ENCODE peak calls at places on chromosomes 12 and 14, in nine cellular contexts. J, K, U, V, I, R, Y, T and H are unnamed samples.
A peak's percentile ranks its signal among the peaks of the same experiment; 100 is the strongest.

GRCh38 chr12:54719691-54720090 is 71.5 kb upstream of the DCD start:
- DNase-seq in J (no peak), K (no peak), U (no peak), V (no peak), I (no peak), R (no peak), Y (no peak), T (no peak), H (no peak)

GRCh38 chr12:115473257-115473956 is 789.4 kb upstream of the TBX3 start:
- DNase-seq in J (no peak), K (no peak), U (no peak), V (no peak), I (no peak), R (no peak), Y (no peak), T (no peak), H (no peak)

GRCh38 chr12:88418856-88419497 is 161.3 kb downstream of the KITLG start:
- DNase-seq in J (no peak), K (no peak), U (no peak), V (no peak), I (no peak), R (no peak), Y (no peak), T (no peak), H (no peak)

GRCh38 chr12:123115409-123116111 is 35.3 kb downstream of the PITPNM2 start:
- DNase-seq in J (no peak), K (no peak), U (no peak), V (no peak), I (no peak), R (no peak), Y (no peak), T (no peak), H (no peak)

GRCh38 chr12:67693895-67694294 is 45.4 kb downstream of the DYRK2 start:
- DNase-seq in J (no peak), K (no peak), U (no peak), V (no peak), I (no peak), R (no peak), Y (no peak), T (no peak), H (no peak)

GRCh38 chr12:57461326-57461903 is 1.8 kb downstream of the GLI1 start:
- DNase-seq in J (no peak), K (peak; percentile 42), U (no peak), V (peak; percentile 72), I (no peak), R (no peak), Y (peak; percentile 38), T (peak; percentile 63), H (peak; percentile 77)

GRCh38 chr12:57133013-57133569 is 4.8 kb downstream of the LRP1 start:
- DNase-seq in J (no peak), K (no peak), U (no peak), V (no peak), I (no peak), R (no peak), Y (no peak), T (no peak), H (no peak)

GRCh38 chr12:40668095-40668494 is 24.1 kb upstream of the CNTN1 start:
- DNase-seq in J (no peak), K (no peak), U (no peak), V (no peak), I (no peak), R (no peak), Y (no peak), T (no peak), H (peak; percentile 48)

GRCh38 chr14:104148433-104149277 is 10.3 kb downstream of the KIF26A start:
- DNase-seq in J (no peak), K (no peak), U (no peak), V (no peak), I (no peak), R (no peak), Y (no peak), T (no peak), H (no peak)

GRCh38 chr12:93451423-93452158 is 9.8 kb upstream of the UBE2N start:
- DNase-seq in J (no peak), K (no peak), U (no peak), V (no peak), I (no peak), R (no peak), Y (no peak), T (no peak), H (no peak)

GRCh38 chr14:77125275-77126073 is 16.1 kb downstream of the ZDHHC22 start:
- DNase-seq in J (no peak), K (no peak), U (no peak), V (no peak), I (no peak), R (no peak), Y (no peak), T (no peak), H (no peak)

GRCh38 chr14:96077983-96078686 is 39.0 kb downstream of the C14orf132 start:
- DNase-seq in J (no peak), K (no peak), U (no peak), V (no peak), I (no peak), R (no peak), Y (no peak), T (no peak), H (no peak)

GRCh38 chr12:78555802-78556201 is 308.8 kb upstream of the SYT1 start:
- DNase-seq in J (no peak), K (no peak), U (no peak), V (no peak), I (no peak), R (no peak), Y (no peak), T (no peak), H (no peak)

GRCh38 chr12:104653730-104654328 is 197.1 kb downstream of the CHST11 start:
- DNase-seq in J (no peak), K (peak; percentile 19), U (no peak), V (no peak), I (no peak), R (no peak), Y (no peak), T (no peak), H (peak; percentile 38)

GRCh38 chr14:92702441-92702918 is 45.9 kb downstream of the LGMN start:
- DNase-seq in J (no peak), K (no peak), U (no peak), V (no peak), I (no peak), R (no peak), Y (no peak), T (no peak), H (no peak)

GRCh38 chr12:53869500-53869899 is 69.1 kb upstream of the HOXC13 start:
- DNase-seq in J (no peak), K (no peak), U (no peak), V (no peak), I (no peak), R (no peak), Y (no peak), T (no peak), H (no peak)

GRCh38 chr12:58639323-58639934 is 280.9 kb downstream of the LRIG3 start:
- DNase-seq in J (peak; percentile 24), K (no peak), U (no peak), V (no peak), I (no peak), R (no peak), Y (no peak), T (no peak), H (no peak)

GRCh38 chr12:25977047-25977446 is 18.6 kb downstream of the RASSF8 start:
- DNase-seq in J (no peak), K (no peak), U (no peak), V (no peak), I (no peak), R (no peak), Y (no peak), T (no peak), H (no peak)

GRCh38 chr14:57889245-57889644 is 23.4 kb upstream of the SLC35F4 start:
- DNase-seq in J (no peak), K (no peak), U (no peak), V (no peak), I (no peak), R (no peak), Y (no peak), T (no peak), H (no peak)

GRCh38 chr14:64723691-64724577 is 19.7 kb downstream of the PLEKHG3 start:
- DNase-seq in J (no peak), K (no peak), U (no peak), V (no peak), I (peak; percentile 39), R (no peak), Y (peak; percentile 26), T (no peak), H (no peak)